ENCODE peak calls at places on chromosome 5, in five cellular contexts. K is transverse colon, I is cardiac fibroblast, M is nephron progenitor cell, H is A172. E is an unnamed sample.

GRCh38 chr5:58773744-58774441 is 191.0 kb downstream of the RAB3C start:
- DNase-seq in M (no peak), I (no peak), K (no peak), H (no peak), E (no peak)

GRCh38 chr5:96090205-96090604 is 128.6 kb upstream of the ELL2 start:
- DNase-seq in H (no peak), K (no peak), M (no peak), I (no peak), E (no peak)

GRCh38 chr5:57887851-57888621 is 405.4 kb upstream of the ACTBL2 start:
- DNase-seq in M (peak), I (peak), K (peak), H (peak), E (peak)

GRCh38 chr5:135213466-135214239 is 179.6 kb upstream of the PITX1 start:
- DNase-seq in I (no peak), K (no peak), M (no peak), H (no peak), E (no peak)

GRCh38 chr5:61319388-61320146 is 12.5 kb upstream of the ZSWIM6 start:
- DNase-seq in H (no peak), K (peak), I (peak), M (no peak), E (no peak)

GRCh38 chr5:36457511-36458260 is 148.7 kb upstream of the SLC1A3 start:
- DNase-seq in I (peak), M (no peak), K (no peak), H (peak), E (peak)

GRCh38 chr5:169131944-169132343 is 169.0 kb downstream of the SLIT3 start:
- DNase-seq in M (no peak), K (no peak), H (no peak), I (no peak), E (no peak)

GRCh38 chr5:68033029-68033428 is 182.5 kb upstream of the PIK3R1 start:
- DNase-seq in H (no peak), K (no peak), I (no peak), M (no peak), E (no peak)

GRCh38 chr5:133827001-133827400 is 141.4 kb downstream of the C5orf15 start:
- DNase-seq in K (no peak), M (peak), H (no peak), I (no peak), E (no peak)